ENCODE peak calls at places on chromosomes 5 and 9, in nine cellular contexts. K is dermis blood vessel endothelial cell, E is non-pigmented ciliary epithelial cell, C is T follicular helper cell, T is nephron progenitor cell, Y is cardiac muscle cell, W is adipocyte, U is HFFc6, V is T-cell. I is an unnamed sample.

GRCh38 chr5:177022386-177023246 is at the start of gene ZNF346:
- DNase-seq in Y (peak; percentile 97), C (peak; percentile 91), U (peak; percentile 87), T (peak; percentile 90), E (peak; percentile 44), K (peak; percentile 95), V (peak; percentile 89), W (peak; percentile 98), I (peak; percentile 86)

GRCh38 chr9:113176748-113177147 is 25.9 kb downstream of the SLC31A2 start:
- DNase-seq in U (no peak), C (no peak), K (no peak), E (no peak), T (no peak), V (no peak), W (no peak), Y (no peak), I (no peak)

GRCh38 chr9:105341784-105342183 is 97.3 kb downstream of the SLC44A1 start:
- DNase-seq in E (no peak), K (peak; percentile 10), Y (no peak), C (no peak), W (peak; percentile 82), T (no peak), U (no peak), V (no peak), I (peak; percentile 28)

GRCh38 chr9:119282476-119283117 is 86.6 kb downstream of the BRINP1 start:
- DNase-seq in V (no peak), U (no peak), K (no peak), E (no peak), Y (no peak), C (no peak), W (no peak), T (no peak), I (no peak)

GRCh38 chr9:107940622-107941021 is 451.1 kb upstream of the KLF4 start:
- DNase-seq in C (no peak), Y (no peak), U (no peak), E (no peak), V (no peak), W (no peak), T (no peak), K (no peak), I (no peak)

GRCh38 chr5:138817241-138817640 is 57.9 kb downstream of the LRRTM2 start:
- DNase-seq in Y (no peak), K (no peak), E (no peak), C (no peak), T (no peak), W (no peak), V (no peak), U (no peak), I (no peak)

GRCh38 chr5:54249210-54250028 is 61.0 kb downstream of the ARL15 start:
- DNase-seq in Y (peak; percentile 52), C (peak; percentile 6), K (no peak), E (no peak), V (no peak), U (peak; percentile 12), W (no peak), T (peak; percentile 22), I (no peak)

GRCh38 chr5:144125163-144125726 is 45.2 kb downstream of the YIPF5 start:
- DNase-seq in K (no peak), U (peak; percentile 22), Y (no peak), T (no peak), V (no peak), W (peak; percentile 71), C (no peak), E (no peak), I (no peak)

GRCh38 chr9:109444771-109445320 is 53.3 kb downstream of the PTPN3 start:
- DNase-seq in Y (no peak), C (no peak), K (no peak), T (no peak), V (no peak), U (no peak), W (no peak), E (no peak), I (no peak)

GRCh38 chr5:177300236-177300880 is 3.2 kb downstream of the RAB24 start:
- DNase-seq in K (peak; percentile 92), W (peak; percentile 77), V (peak; percentile 73), E (peak; percentile 27), C (peak; percentile 37), T (peak; percentile 38), Y (peak; percentile 47), U (peak; percentile 43), I (peak; percentile 64)

GRCh38 chr9:95055851-95056551 is 261.5 kb downstream of the FANCC start:
- DNase-seq in E (no peak), Y (no peak), K (peak; percentile 77), T (no peak), V (no peak), C (no peak), W (peak; percentile 62), U (peak; percentile 52), I (peak; percentile 23)

GRCh38 chr9:127962278-127962677 is 18.5 kb downstream of the EEIG1 start:
- DNase-seq in E (no peak), U (no peak), K (no peak), C (no peak), V (no peak), Y (no peak), T (no peak), W (no peak), I (no peak)

GRCh38 chr5:59037041-59037440 is 454.2 kb downstream of the RAB3C start:
- DNase-seq in K (no peak), V (no peak), W (no peak), Y (no peak), C (no peak), U (no peak), E (no peak), T (no peak), I (no peak)

GRCh38 chr9:70935856-70936255 is 185.6 kb downstream of the TRPM3 start:
- DNase-seq in E (no peak), U (peak; percentile 72), T (no peak), K (no peak), V (no peak), C (no peak), Y (no peak), W (peak; percentile 12), I (no peak)

GRCh38 chr9:122988919-122989614 is 44.4 kb upstream of the GPR21 start:
- DNase-seq in C (no peak), E (no peak), Y (no peak), U (no peak), T (no peak), K (peak; percentile 16), W (no peak), V (no peak), I (peak; percentile 72)

GRCh38 chr5:16970260-16970659 is 34.2 kb upstream of the MYO10 start:
- DNase-seq in E (no peak), U (no peak), W (no peak), C (no peak), Y (no peak), V (no peak), K (no peak), T (no peak), I (peak; percentile 76)

GRCh38 chr9:71762900-71763653 is 5.2 kb downstream of the CEMIP2 start:
- DNase-seq in C (no peak), W (peak; percentile 70), T (no peak), E (no peak), K (peak; percentile 65), U (peak; percentile 85), Y (no peak), V (no peak), I (no peak)

GRCh38 chr9:98517710-98518109 is 191.0 kb downstream of the GABBR2 start:
- DNase-seq in E (no peak), W (no peak), V (no peak), K (no peak), U (no peak), T (no peak), C (no peak), Y (no peak), I (no peak)

GRCh38 chr5:171288066-171288465 is 21.0 kb upstream of the TLX3 start:
- DNase-seq in K (no peak), Y (no peak), U (no peak), C (no peak), W (no peak), V (no peak), T (no peak), E (no peak), I (no peak)

GRCh38 chr9:96338299-96338698 is 36.3 kb upstream of the HSD17B3 start:
- DNase-seq in E (no peak), C (no peak), W (no peak), V (no peak), T (no peak), Y (no peak), K (no peak), U (no peak), I (no peak)

GRCh38 chr5:167294861-167295685 is 996.4 kb upstream of the WWC1 start:
- DNase-seq in V (no peak), E (peak; percentile 78), Y (no peak), T (no peak), W (peak; percentile 86), U (peak; percentile 83), C (no peak), K (peak; percentile 79), I (peak; percentile 86)

GRCh38 chr9:78314953-78315870 is 18.3 kb downstream of the PSAT1 start:
- DNase-seq in U (peak; percentile 47), Y (no peak), K (peak; percentile 29), T (no peak), V (no peak), E (no peak), C (no peak), W (peak; percentile 53), I (no peak)

GRCh38 chr9:73199448-73199847 is 47.8 kb downstream of the ANXA1 start:
- DNase-seq in E (no peak), U (no peak), Y (no peak), W (no peak), V (no peak), C (no peak), K (no peak), T (no peak), I (no peak)

GRCh38 chr5:150406120-150407096 is 6.3 kb downstream of the CD74 start:
- DNase-seq in K (no peak), C (no peak), E (no peak), T (no peak), Y (no peak), U (no peak), V (no peak), W (no peak), I (no peak)

GRCh38 chr5:139181835-139182452 is 16.2 kb downstream of the SIL1 start:
- DNase-seq in C (no peak), T (no peak), V (no peak), Y (no peak), K (peak; percentile 25), W (peak; percentile 69), U (peak; percentile 10), E (no peak), I (peak; percentile 99)

GRCh38 chr9:17402309-17402708 is 176.6 kb upstream of the SH3GL2 start:
- DNase-seq in V (no peak), K (peak; percentile 44), C (no peak), T (no peak), E (no peak), W (peak; percentile 22), Y (peak; percentile 45), U (no peak), I (peak; percentile 71)

GRCh38 chr9:105593145-105593544 is 35.2 kb downstream of the FKTN start:
- DNase-seq in U (no peak), T (no peak), C (no peak), V (no peak), W (no peak), K (no peak), E (no peak), Y (no peak), I (no peak)

GRCh38 chr5:180803181-180804128 is 849 bp upstream of the MGAT1 start:
- DNase-seq in U (no peak), W (no peak), V (peak; percentile 86), K (peak; percentile 61), Y (peak; percentile 42), E (no peak), T (no peak), C (peak; percentile 66), I (no peak)

GRCh38 chr5:171427318-171428167 is 8.1 kb downstream of the FGF18 start:
- DNase-seq in C (no peak), Y (peak; percentile 50), E (no peak), W (no peak), U (no peak), T (no peak), K (no peak), V (peak; percentile 11), I (no peak)

GRCh38 chr9:133428579-133429215 is 6.5 kb downstream of the ADAMTS13 start:
- DNase-seq in Y (peak; percentile 76), T (peak; percentile 72), C (no peak), V (no peak), W (peak; percentile 39), E (no peak), K (no peak), U (no peak), I (no peak)

GRCh38 chr5:82153082-82153481 is 125.1 kb downstream of the RPS23 start:
- DNase-seq in U (no peak), T (no peak), E (no peak), W (no peak), C (no peak), K (no peak), Y (no peak), V (no peak), I (no peak)

I was measured in SK-MEL-5.